ENCODE peak calls at places on chromosomes 13 and 19, in five cellular contexts. P, E, B, O and M are unnamed samples.

GRCh38 chr19:35446194-35446593 is 1.9 kb upstream of the FFAR2 start:
- DNase-seq in P (no peak), E (peak; percentile 40), B (peak; percentile 25), O (no peak), M (no peak)

GRCh38 chr13:47999973-48000372 is 1.1 kb downstream of the SUCLA2 start:
- DNase-seq in P (no peak), E (no peak), B (no peak), O (no peak), M (no peak)

GRCh38 chr19:10516671-10517286 is 468 bp downstream of the S1PR5 start:
- DNase-seq in P (no peak), E (no peak), B (no peak), O (no peak), M (no peak)

GRCh38 chr19:34365463-34366401 is 736 bp downstream of the GPI start:
- DNase-seq in P (peak; percentile 36), E (no peak), B (peak; percentile 75), O (no peak), M (peak; percentile 34)

GRCh38 chr13:32829676-32830091 is 186.5 kb upstream of the KL start:
- DNase-seq in P (peak; percentile 53), E (no peak), B (no peak), O (no peak), M (peak; percentile 69)

GRCh38 chr19:8820234-8820633 is 11.9 kb downstream of the ZNF558 start:
- DNase-seq in P (no peak), E (no peak), B (no peak), O (no peak), M (no peak)

GRCh38 chr13:98041081-98041820 is 87.8 kb downstream of the IPO5 start:
- DNase-seq in P (no peak), E (no peak), B (no peak), O (no peak), M (no peak)

GRCh38 chr19:49637865-49638350 is 2.0 kb downstream of the RRAS start:
- DNase-seq in P (peak; percentile 86), E (no peak), B (peak; percentile 74), O (no peak), M (peak; percentile 81)

GRCh38 chr13:51739403-51740112 is 64.4 kb downstream of the DHRS12 start:
- DNase-seq in P (no peak), E (no peak), B (no peak), O (no peak), M (no peak)

GRCh38 chr19:45351401-45351952 is 10.9 kb downstream of the KLC3 start:
- DNase-seq in P (no peak), E (no peak), B (no peak), O (no peak), M (no peak)

GRCh38 chr13:33876716-33877394 is 58.9 kb downstream of the RFC3 start:
- DNase-seq in P (no peak), E (no peak), B (no peak), O (no peak), M (no peak)

GRCh38 chr19:34225659-34226015 is 28.7 kb upstream of the GARRE1 start:
- DNase-seq in P (no peak), E (no peak), B (no peak), O (no peak), M (no peak)

GRCh38 chr13:46908511-46908910 is 11.7 kb upstream of the HTR2A start:
- DNase-seq in P (no peak), E (no peak), B (no peak), O (no peak), M (peak; percentile 12)

GRCh38 chr19:46514589-46515289 is 19.1 kb upstream of the PNMA8B start:
- DNase-seq in P (peak; percentile 46), E (no peak), B (no peak), O (no peak), M (no peak)

GRCh38 chr19:18597809-18598660 is 8.6 kb downstream of the CRLF1 start:
- DNase-seq in P (no peak), E (no peak), B (no peak), O (no peak), M (no peak)

GRCh38 chr19:18153555-18154134 is 682 bp downstream of the PIK3R2 start:
- DNase-seq in P (no peak), E (no peak), B (no peak), O (no peak), M (peak; percentile 30)

GRCh38 chr19:15866646-15867045 is 31.2 kb downstream of the CYP4F2 start:
- DNase-seq in P (no peak), E (no peak), B (no peak), O (no peak), M (no peak)

GRCh38 chr19:33420821-33421220 is 47.3 kb downstream of the CEBPG start:
- DNase-seq in P (no peak), E (no peak), B (peak; percentile 22), O (no peak), M (no peak)

GRCh38 chr19:15161028-15161984 is 39.5 kb downstream of the NOTCH3 start:
- DNase-seq in P (no peak), E (no peak), B (no peak), O (no peak), M (no peak)

GRCh38 chr19:16496613-16496983 is 404 bp downstream of the C19orf44 start:
- DNase-seq in P (no peak), E (no peak), B (no peak), O (no peak), M (peak; percentile 76)

GRCh38 chr19:6238643-6239281 is 41.0 kb downstream of the MLLT1 start:
- DNase-seq in P (no peak), E (no peak), B (peak; percentile 52), O (no peak), M (peak; percentile 45)

GRCh38 chr13:29279859-29280258 is 315.6 kb downstream of the SLC7A1 start:
- DNase-seq in P (no peak), E (no peak), B (no peak), O (no peak), M (no peak)

GRCh38 chr19:50555447-50556235 is 12.6 kb downstream of the LRRC4B start:
- DNase-seq in P (peak; percentile 74), E (no peak), B (no peak), O (no peak), M (no peak)

GRCh38 chr13:39370554-39370953 is 232.4 kb downstream of the LHFPL6 start:
- DNase-seq in P (no peak), E (no peak), B (no peak), O (no peak), M (peak; percentile 82)

GRCh38 chr19:38093587-38093986 is 130.4 kb downstream of the DPF1 start:
- DNase-seq in P (no peak), E (no peak), B (no peak), O (no peak), M (no peak)

GRCh38 chr13:113420833-113421600 is 32.3 kb downstream of the ADPRHL1 start:
- DNase-seq in P (peak; percentile 58), E (no peak), B (peak; percentile 47), O (no peak), M (no peak)

GRCh38 chr13:114111577-114111976 is 20.8 kb downstream of the RASA3 start:
- DNase-seq in P (no peak), E (peak; percentile 52), B (no peak), O (no peak), M (peak; percentile 68)

GRCh38 chr19:33410915-33411401 is 37.4 kb downstream of the CEBPG start:
- DNase-seq in P (no peak), E (no peak), B (peak; percentile 73), O (no peak), M (no peak)

GRCh38 chr19:47405854-47406417 is 13.4 kb downstream of the MEIS3 start:
- DNase-seq in P (no peak), E (no peak), B (no peak), O (no peak), M (no peak)

GRCh38 chr19:3670796-3671679 is 29.2 kb downstream of the PIP5K1C start:
- DNase-seq in P (no peak), E (peak; percentile 56), B (no peak), O (no peak), M (peak; percentile 66)

GRCh38 chr19:11949201-11949600 is 15.6 kb upstream of the ZNF763 start:
- DNase-seq in P (no peak), E (no peak), B (no peak), O (no peak), M (peak; percentile 8)

GRCh38 chr13:114087430-114087829 is 45.0 kb downstream of the RASA3 start:
- DNase-seq in P (no peak), E (no peak), B (peak; percentile 39), O (no peak), M (no peak)

GRCh38 chr13:104318121-104318520 is 1251.9 kb upstream of the SLC10A2 start:
- DNase-seq in P (no peak), E (no peak), B (no peak), O (no peak), M (peak; percentile 15)

GRCh38 chr19:8500158-8500557 is 2.3 kb downstream of the PRAM1 start:
- DNase-seq in P (no peak), E (no peak), B (no peak), O (no peak), M (no peak)

GRCh38 chr19:2207991-2208860 is 27.9 kb downstream of the PLEKHJ1 start:
- DNase-seq in P (peak; percentile 74), E (peak; percentile 63), B (no peak), O (no peak), M (peak; percentile 96)

GRCh38 chr13:51802601-51803000 is 1.4 kb downstream of the DHRS12 start:
- DNase-seq in P (no peak), E (no peak), B (no peak), O (no peak), M (no peak)

GRCh38 chr13:110421696-110422395 is 114.8 kb downstream of the COL4A2 start:
- DNase-seq in P (no peak), E (peak; percentile 49), B (no peak), O (no peak), M (peak; percentile 67)

GRCh38 chr13:49292742-49293498 is 45.2 kb downstream of the CDADC1 start:
- DNase-seq in P (no peak), E (peak; percentile 59), B (peak; percentile 65), O (no peak), M (peak; percentile 74)